ENCODE peak calls at places on chromosome 17, in six cellular contexts. One of them, this sample, is unnamed.

GRCh38 chr17:78495634-78496033 is 81.6 kb downstream of the DNAH17 start:
- DNase-seq in activated effector memory CD4-positive, alpha-beta T cell treated with Interleukin-2 at 50 U/mL for 16 hours: no peak
- DNase-seq in NCI-H1694 treated with DMSO at 0.1 percent for 48 hours: no peak
- DNase-seq in activated naive CD4-positive, alpha-beta T cell: no peak
- DNase-seq in left ventricle myocardium inferior: no peak
- DNase-seq in lower leg skin: no peak
- DNase-seq in this sample: no peak

GRCh38 chr17:8946476-8946875 is 19.0 kb downstream of the PIK3R5 start:
- DNase-seq in activated effector memory CD4-positive, alpha-beta T cell treated with Interleukin-2 at 50 U/mL for 16 hours: no peak
- DNase-seq in NCI-H1694 treated with DMSO at 0.1 percent for 48 hours: no peak
- DNase-seq in activated naive CD4-positive, alpha-beta T cell: no peak
- DNase-seq in left ventricle myocardium inferior: no peak
- DNase-seq in lower leg skin: no peak
- DNase-seq in this sample: no peak

GRCh38 chr17:81964081-81964849 is 3.3 kb upstream of the NOTUM start:
- DNase-seq in activated effector memory CD4-positive, alpha-beta T cell treated with Interleukin-2 at 50 U/mL for 16 hours: no peak
- DNase-seq in NCI-H1694 treated with DMSO at 0.1 percent for 48 hours: no peak
- DNase-seq in activated naive CD4-positive, alpha-beta T cell: no peak
- DNase-seq in left ventricle myocardium inferior: no peak
- DNase-seq in lower leg skin: no peak
- DNase-seq in this sample: no peak

GRCh38 chr17:70687421-70687820 is 518.1 kb downstream of the KCNJ2 start:
- DNase-seq in activated effector memory CD4-positive, alpha-beta T cell treated with Interleukin-2 at 50 U/mL for 16 hours: no peak
- DNase-seq in NCI-H1694 treated with DMSO at 0.1 percent for 48 hours: no peak
- DNase-seq in activated naive CD4-positive, alpha-beta T cell: no peak
- DNase-seq in left ventricle myocardium inferior: no peak
- DNase-seq in lower leg skin: no peak
- DNase-seq in this sample: no peak

GRCh38 chr17:81322271-81323082 is 27.4 kb upstream of the SLC38A10 start:
- DNase-seq in activated effector memory CD4-positive, alpha-beta T cell treated with Interleukin-2 at 50 U/mL for 16 hours: no peak
- DNase-seq in NCI-H1694 treated with DMSO at 0.1 percent for 48 hours: no peak
- DNase-seq in activated naive CD4-positive, alpha-beta T cell: no peak
- DNase-seq in left ventricle myocardium inferior: no peak
- DNase-seq in lower leg skin: no peak
- DNase-seq in this sample: no peak

GRCh38 chr17:60817187-60817586 is 139.5 kb downstream of the BCAS3 start:
- DNase-seq in activated effector memory CD4-positive, alpha-beta T cell treated with Interleukin-2 at 50 U/mL for 16 hours: no peak
- DNase-seq in NCI-H1694 treated with DMSO at 0.1 percent for 48 hours: no peak
- DNase-seq in activated naive CD4-positive, alpha-beta T cell: no peak
- DNase-seq in left ventricle myocardium inferior: no peak
- DNase-seq in lower leg skin: no peak
- DNase-seq in this sample: no peak

GRCh38 chr17:63775420-63775819 is 1.4 kb downstream of the DDX42 start:
- DNase-seq in activated effector memory CD4-positive, alpha-beta T cell treated with Interleukin-2 at 50 U/mL for 16 hours: no peak
- DNase-seq in NCI-H1694 treated with DMSO at 0.1 percent for 48 hours: no peak
- DNase-seq in activated naive CD4-positive, alpha-beta T cell: no peak
- DNase-seq in left ventricle myocardium inferior: no peak
- DNase-seq in lower leg skin: no peak
- DNase-seq in this sample: no peak

GRCh38 chr17:41424111-41424635 is at the start of gene KRT37:
- DNase-seq in activated effector memory CD4-positive, alpha-beta T cell treated with Interleukin-2 at 50 U/mL for 16 hours: no peak
- DNase-seq in NCI-H1694 treated with DMSO at 0.1 percent for 48 hours: no peak
- DNase-seq in activated naive CD4-positive, alpha-beta T cell: no peak
- DNase-seq in left ventricle myocardium inferior: no peak
- DNase-seq in lower leg skin: no peak
- DNase-seq in this sample: no peak

GRCh38 chr17:77620282-77620681 is 338.2 kb upstream of the TNRC6C start:
- DNase-seq in activated effector memory CD4-positive, alpha-beta T cell treated with Interleukin-2 at 50 U/mL for 16 hours: no peak
- DNase-seq in NCI-H1694 treated with DMSO at 0.1 percent for 48 hours: no peak
- DNase-seq in activated naive CD4-positive, alpha-beta T cell: no peak
- DNase-seq in left ventricle myocardium inferior: no peak
- DNase-seq in lower leg skin: no peak
- DNase-seq in this sample: no peak

GRCh38 chr17:17469358-17469757 is 7.4 kb upstream of the MED9 start:
- DNase-seq in activated effector memory CD4-positive, alpha-beta T cell treated with Interleukin-2 at 50 U/mL for 16 hours: no peak
- DNase-seq in NCI-H1694 treated with DMSO at 0.1 percent for 48 hours: no peak
- DNase-seq in activated naive CD4-positive, alpha-beta T cell: no peak
- DNase-seq in left ventricle myocardium inferior: no peak
- DNase-seq in lower leg skin: no peak
- DNase-seq in this sample: no peak

GRCh38 chr17:77400445-77400870 is 259.7 kb downstream of the SEC14L1 start:
- DNase-seq in activated effector memory CD4-positive, alpha-beta T cell treated with Interleukin-2 at 50 U/mL for 16 hours: peak
- DNase-seq in NCI-H1694 treated with DMSO at 0.1 percent for 48 hours: peak
- DNase-seq in activated naive CD4-positive, alpha-beta T cell: peak
- DNase-seq in left ventricle myocardium inferior: peak
- DNase-seq in lower leg skin: no peak
- DNase-seq in this sample: peak

GRCh38 chr17:42670199-42670924 is 6.4 kb downstream of the PLEKHH3 start:
- DNase-seq in activated effector memory CD4-positive, alpha-beta T cell treated with Interleukin-2 at 50 U/mL for 16 hours: peak
- DNase-seq in NCI-H1694 treated with DMSO at 0.1 percent for 48 hours: no peak
- DNase-seq in activated naive CD4-positive, alpha-beta T cell: peak
- DNase-seq in left ventricle myocardium inferior: no peak
- DNase-seq in lower leg skin: no peak
- DNase-seq in this sample: no peak

GRCh38 chr17:14211246-14211645 is 25.4 kb downstream of the CDRT15 start:
- DNase-seq in activated effector memory CD4-positive, alpha-beta T cell treated with Interleukin-2 at 50 U/mL for 16 hours: no peak
- DNase-seq in NCI-H1694 treated with DMSO at 0.1 percent for 48 hours: no peak
- DNase-seq in activated naive CD4-positive, alpha-beta T cell: no peak
- DNase-seq in left ventricle myocardium inferior: no peak
- DNase-seq in lower leg skin: no peak
- DNase-seq in this sample: no peak

GRCh38 chr17:39014044-39014794 is 47.0 kb upstream of the FBXO47 start:
- DNase-seq in activated effector memory CD4-positive, alpha-beta T cell treated with Interleukin-2 at 50 U/mL for 16 hours: no peak
- DNase-seq in NCI-H1694 treated with DMSO at 0.1 percent for 48 hours: no peak
- DNase-seq in activated naive CD4-positive, alpha-beta T cell: no peak
- DNase-seq in left ventricle myocardium inferior: no peak
- DNase-seq in lower leg skin: no peak
- DNase-seq in this sample: no peak

This sample was measured in activated T-helper 1 cell treated with anti-CD3 and anti-CD28 coated beads, Interleukin-2, amount 50 U/mL, for 16 hours.